ENCODE peak calls at places on chromosomes 1 and 21, in four cellular contexts. One of them, this sample, is unnamed.

GRCh38 chr1:180857947-180858768 is 54.5 kb upstream of the KIAA1614 start:
- DNase-seq in H1: no peak
- DNase-seq in K562: no peak
- DNase-seq in GM12878: no peak
- DNase-seq in this sample: no peak

GRCh38 chr1:10973552-10973951 is 38.9 kb upstream of the TARDBP start:
- DNase-seq in H1: no peak
- DNase-seq in K562: no peak
- DNase-seq in GM12878: no peak
- DNase-seq in this sample: no peak

GRCh38 chr1:226419284-226419683 is 11.4 kb upstream of the PARP1 start:
- DNase-seq in H1: no peak
- DNase-seq in K562: no peak
- DNase-seq in GM12878: no peak
- DNase-seq in this sample: no peak

GRCh38 chr1:67889466-67889865 is 56.2 kb upstream of the GNG12 start:
- DNase-seq in H1: no peak
- DNase-seq in K562: no peak
- DNase-seq in GM12878: no peak
- DNase-seq in this sample: no peak

GRCh38 chr1:77056525-77056924 is 162.7 kb downstream of the PIGK start:
- DNase-seq in H1: no peak
- DNase-seq in K562: no peak
- DNase-seq in GM12878: no peak
- DNase-seq in this sample: no peak

GRCh38 chr1:93705897-93706500 is 24.4 kb upstream of the BCAR3 start:
- DNase-seq in H1: no peak
- DNase-seq in K562: no peak
- DNase-seq in GM12878: no peak
- DNase-seq in this sample: no peak

GRCh38 chr1:177024623-177025022 is 139.9 kb downstream of the ASTN1 start:
- DNase-seq in H1: no peak
- DNase-seq in K562: no peak
- DNase-seq in GM12878: no peak
- DNase-seq in this sample: no peak

GRCh38 chr1:119745034-119745433 is 23.7 kb downstream of the HMGCS2 start:
- DNase-seq in H1: no peak
- DNase-seq in K562: no peak
- DNase-seq in GM12878: no peak
- DNase-seq in this sample: no peak

GRCh38 chr1:6873298-6874015 is 88.2 kb downstream of the CAMTA1 start:
- DNase-seq in H1: no peak
- DNase-seq in K562: no peak
- DNase-seq in GM12878: no peak
- DNase-seq in this sample: no peak

GRCh38 chr1:153475282-153475681 is 14.8 kb upstream of the S100A7 start:
- DNase-seq in H1: no peak
- DNase-seq in K562: no peak
- DNase-seq in GM12878: no peak
- DNase-seq in this sample: no peak

GRCh38 chr1:38283736-38284470 is 237.3 kb upstream of the POU3F1 start:
- DNase-seq in H1: no peak
- DNase-seq in K562: no peak
- DNase-seq in GM12878: no peak
- DNase-seq in this sample: no peak

GRCh38 chr1:76068542-76068941 is 6.0 kb upstream of the ST6GALNAC3 start:
- DNase-seq in H1: no peak
- DNase-seq in K562: no peak
- DNase-seq in GM12878: no peak
- DNase-seq in this sample: no peak

GRCh38 chr21:44709426-44710293 is 1.7 kb downstream of the TSPEAR start:
- DNase-seq in H1: no peak
- DNase-seq in K562: no peak
- DNase-seq in GM12878: no peak
- DNase-seq in this sample: no peak

GRCh38 chr1:53255031-53255430 is 16.7 kb upstream of the MAGOH start:
- DNase-seq in H1: no peak
- DNase-seq in K562: peak; percentile 44
- DNase-seq in GM12878: no peak
- DNase-seq in this sample: no peak

GRCh38 chr1:1118893-1119220 is 3.0 kb upstream of the C1orf159 start:
- DNase-seq in H1: no peak
- DNase-seq in K562: no peak
- DNase-seq in GM12878: no peak
- DNase-seq in this sample: no peak

GRCh38 chr1:154746620-154747299 is 123.3 kb downstream of the KCNN3 start:
- DNase-seq in H1: no peak
- DNase-seq in K562: no peak
- DNase-seq in GM12878: no peak
- DNase-seq in this sample: no peak

GRCh38 chr1:9239622-9240401 is 5.2 kb downstream of the H6PD start:
- DNase-seq in H1: no peak
- DNase-seq in K562: no peak
- DNase-seq in GM12878: no peak
- DNase-seq in this sample: no peak

DNA sequence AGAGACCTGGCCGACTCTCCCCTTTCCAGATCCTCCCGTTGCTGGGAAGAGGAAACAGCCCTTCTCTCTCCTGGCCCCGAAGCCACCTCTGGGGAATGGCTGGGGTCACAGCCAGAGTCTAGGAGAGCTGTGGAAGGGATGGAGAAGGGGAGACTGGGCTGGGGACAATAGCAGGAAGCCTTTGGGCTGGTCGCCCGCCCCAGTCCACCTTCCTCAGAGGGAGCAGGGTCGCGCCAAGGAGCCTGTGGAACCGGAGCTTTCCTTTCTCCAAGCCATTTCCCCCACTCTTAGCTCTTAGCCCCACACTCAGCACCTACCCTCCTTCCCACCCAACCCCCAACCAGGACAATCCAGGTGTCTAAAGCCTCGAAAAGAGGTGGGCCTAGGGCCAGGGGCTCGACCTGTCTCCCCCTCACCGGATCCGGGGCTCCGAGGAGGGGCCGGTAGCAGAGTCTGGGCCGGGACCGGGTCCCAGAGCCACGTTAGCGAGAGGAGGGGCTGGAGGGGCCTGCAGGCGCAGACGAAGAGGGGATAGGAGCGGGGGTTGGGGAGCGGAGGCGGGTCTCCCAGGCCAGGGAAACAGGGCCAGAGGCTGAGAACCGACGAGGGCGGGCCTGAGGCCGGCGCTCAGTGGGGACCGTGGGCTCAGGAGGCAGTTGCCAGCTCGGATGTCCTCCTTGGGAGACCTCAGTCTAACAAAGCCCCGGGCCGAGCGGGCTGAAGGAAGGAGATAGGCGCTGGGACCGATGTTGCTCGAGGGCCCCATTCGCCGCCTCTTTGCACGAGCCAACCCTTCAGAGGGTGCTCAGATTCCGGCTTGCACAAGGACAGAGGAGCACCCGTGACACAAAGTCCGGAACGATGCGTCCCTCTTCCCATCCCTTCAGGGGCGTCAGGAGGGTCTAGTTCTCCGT is 1.0 kb downstream of the SEMA6C start:
- DNase-seq in H1: no peak
- DNase-seq in K562: no peak
- DNase-seq in GM12878: no peak
- DNase-seq in this sample: no peak
- TF ChIP-seq EZH2 in H1: no peak
- TF ChIP-seq EZH2 in K562: no peak
- TF ChIP-seq EZH2 in GM12878: no peak
- TF ChIP-seq EZH2 in this sample: no peak

DNA sequence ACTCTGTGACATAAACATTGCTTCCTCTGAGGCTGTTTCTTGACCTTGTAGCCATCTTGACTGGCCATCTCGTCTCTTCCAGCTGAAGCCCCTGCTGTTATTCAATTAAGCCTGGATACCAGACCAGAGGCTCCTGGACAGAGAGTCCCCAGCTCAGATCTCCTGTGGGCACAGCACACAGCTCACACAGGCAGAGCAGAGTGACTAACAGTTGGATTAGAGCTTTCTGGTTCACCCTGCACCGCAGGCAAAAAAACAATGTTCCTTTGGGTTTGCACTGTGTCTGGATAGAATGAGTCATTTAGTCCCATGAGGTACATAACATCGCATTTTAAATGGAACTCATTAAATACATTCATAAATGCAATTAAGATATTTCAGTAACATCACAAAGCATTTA is 33.4 kb upstream of the USH2A start:
- DNase-seq in H1: no peak
- DNase-seq in K562: no peak
- DNase-seq in GM12878: no peak
- DNase-seq in this sample: no peak
- TF ChIP-seq EGR1 in H1: no peak
- TF ChIP-seq EGR1 in K562: no peak
- TF ChIP-seq EGR1 in GM12878: no peak
- TF ChIP-seq EGR1 in this sample: no peak

GRCh38 chr1:212699839-212700596 is at the start of gene BATF3:
- DNase-seq in H1: no peak
- DNase-seq in K562: peak; percentile 86
- DNase-seq in GM12878: no peak
- DNase-seq in this sample: no peak

GRCh38 chr1:212702672-212703071 is 3.0 kb upstream of the BATF3 start:
- DNase-seq in H1: no peak
- DNase-seq in K562: no peak
- DNase-seq in GM12878: no peak
- DNase-seq in this sample: no peak

GRCh38 chr1:212701910-212702309 is 2.3 kb upstream of the BATF3 start:
- DNase-seq in H1: no peak
- DNase-seq in K562: no peak
- DNase-seq in GM12878: no peak
- DNase-seq in this sample: no peak

GRCh38 chr1:212700597-212700891 is 904 bp upstream of the BATF3 start:
- DNase-seq in H1: no peak
- DNase-seq in K562: no peak
- DNase-seq in GM12878: no peak
- DNase-seq in this sample: no peak

DNA sequence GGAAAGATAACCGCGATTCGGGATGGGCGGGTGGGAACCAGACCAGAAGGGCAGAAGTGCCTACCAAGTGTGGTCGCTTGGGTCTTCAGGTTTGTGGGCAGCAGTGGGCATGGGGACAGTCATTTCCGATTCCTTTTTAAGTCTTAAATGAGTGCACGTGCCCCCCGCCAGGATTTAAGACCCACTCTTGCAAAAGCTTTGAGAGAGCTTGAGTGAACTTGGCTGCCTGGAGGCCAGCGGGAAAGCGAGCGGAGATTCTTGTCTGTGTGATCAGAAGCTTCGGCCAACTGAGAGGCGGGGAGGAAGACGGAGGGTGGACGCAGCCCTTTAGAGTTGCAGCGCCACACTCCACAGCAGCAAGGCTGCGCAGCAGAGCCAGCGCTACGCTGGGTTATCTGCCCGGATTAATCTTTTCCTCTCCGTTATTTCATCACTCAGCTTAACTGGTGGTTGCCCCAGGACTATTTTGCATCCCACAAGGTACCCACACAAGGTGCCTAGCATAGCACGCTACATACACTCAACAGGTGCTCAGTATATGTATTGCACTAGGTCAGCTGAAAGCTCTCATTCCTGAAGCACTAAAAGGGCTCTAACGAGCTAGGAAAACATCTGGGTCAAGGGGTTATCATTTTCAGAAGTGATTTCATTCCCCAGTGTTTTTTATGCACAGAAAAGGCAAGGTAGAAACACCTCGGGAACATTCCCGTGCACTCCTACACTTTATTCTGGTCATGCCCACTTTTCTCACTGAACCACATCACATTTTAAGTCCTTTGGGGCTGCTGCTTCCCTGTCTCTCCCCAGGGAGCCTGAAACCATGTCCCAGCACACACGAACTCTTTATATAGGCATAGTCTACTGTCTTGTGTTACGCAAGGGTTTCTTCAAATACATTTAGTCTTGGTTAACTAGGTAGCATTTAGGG is 1.5 kb upstream of the BATF3 start:
- DNase-seq in H1: peak; percentile 17
- DNase-seq in K562: no peak
- DNase-seq in GM12878: no peak
- DNase-seq in this sample: no peak
- TF ChIP-seq MAX in H1: peak; percentile 20
- TF ChIP-seq MAX in K562: no peak
- TF ChIP-seq MAX in GM12878: no peak
- TF ChIP-seq MAX in this sample: no peak

GRCh38 chr1:24150228-24151174 is 7.6 kb upstream of the IL22RA1 start:
- DNase-seq in H1: peak; percentile 91
- DNase-seq in K562: peak; percentile 93
- DNase-seq in GM12878: peak; percentile 24
- DNase-seq in this sample: peak; percentile 85
- TF ChIP-seq EZH2 in H1: no peak
- TF ChIP-seq EZH2 in K562: no peak
- TF ChIP-seq EZH2 in GM12878: no peak
- TF ChIP-seq EZH2 in this sample: no peak

GRCh38 chr1:55970711-55971110 is 608.7 kb downstream of the PLPP3 start:
- DNase-seq in H1: no peak
- DNase-seq in K562: no peak
- DNase-seq in GM12878: no peak
- DNase-seq in this sample: no peak

GRCh38 chr1:55969322-55969721 is 610.0 kb downstream of the PLPP3 start:
- DNase-seq in H1: no peak
- DNase-seq in K562: no peak
- DNase-seq in GM12878: no peak
- DNase-seq in this sample: no peak

GRCh38 chr1:55980574-55980973 is 598.8 kb downstream of the PLPP3 start:
- DNase-seq in H1: no peak
- DNase-seq in K562: no peak
- DNase-seq in GM12878: no peak
- DNase-seq in this sample: no peak

DNA sequence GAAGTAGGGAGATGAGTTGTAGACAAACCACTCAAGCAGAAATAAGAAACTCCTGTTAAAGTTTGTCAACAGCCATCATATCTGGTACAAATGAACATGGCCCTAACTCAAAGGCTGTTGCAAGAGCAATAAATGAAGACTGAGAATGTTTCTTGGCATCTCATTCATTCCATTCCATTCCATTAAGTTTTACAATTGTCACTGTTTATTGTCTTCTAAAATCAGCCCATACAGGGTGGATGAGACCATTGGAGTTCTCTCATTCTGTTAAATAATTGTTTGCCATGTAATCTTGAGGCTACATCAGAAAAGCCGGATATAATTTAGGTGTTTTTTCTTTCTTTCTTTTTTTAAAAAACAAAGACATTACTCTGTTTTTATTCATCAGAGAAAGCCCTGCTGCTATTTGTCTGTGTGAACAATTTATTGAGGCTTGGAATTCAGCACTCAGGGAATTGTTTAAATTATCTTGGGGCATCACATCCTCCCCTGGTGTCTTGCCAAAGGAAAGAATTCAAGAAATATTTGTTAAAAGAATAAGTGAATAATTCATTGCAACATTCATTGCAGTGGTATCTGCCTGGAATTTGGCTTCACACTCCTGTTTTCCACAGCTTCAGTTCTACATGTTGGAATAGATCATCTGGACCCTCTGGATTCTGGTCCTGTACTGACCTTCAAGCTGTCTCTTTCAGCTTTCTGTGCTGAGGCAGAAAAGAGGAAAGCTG is 604.5 kb downstream of the PLPP3 start:
- DNase-seq in H1: no peak
- DNase-seq in K562: no peak
- DNase-seq in GM12878: no peak
- DNase-seq in this sample: no peak
- TF ChIP-seq EGR1 in H1: no peak
- TF ChIP-seq EGR1 in K562: no peak
- TF ChIP-seq EGR1 in GM12878: no peak
- TF ChIP-seq EGR1 in this sample: no peak